ENCODE peak calls at places on chromosome 4, in five cellular contexts. B is GM23338, L is OCI-LY7, X is IMR-90, M is fibroblast of lung. Z is an unnamed sample.

GRCh38 chr4:112190684-112191083 is 40.9 kb upstream of the AP1AR start:
- DNase-seq in B (no peak), L (no peak), X (no peak), M (no peak), Z (no peak)

GRCh38 chr4:183905593-183906485 is 732 bp downstream of the STOX2 start:
- DNase-seq in B (peak), L (no peak), X (peak), M (peak), Z (no peak)

GRCh38 chr4:169270156-169270809 is 473 bp downstream of the SH3RF1 start:
- DNase-seq in B (peak), L (no peak), X (no peak), M (peak), Z (peak)

GRCh38 chr4:120963449-120963848 is 40.9 kb upstream of the PRDM5 start:
- DNase-seq in B (no peak), L (no peak), X (no peak), M (no peak), Z (no peak)

GRCh38 chr4:185878633-185879032 is 66.6 kb upstream of the SORBS2 start:
- DNase-seq in B (no peak), L (no peak), X (no peak), M (no peak), Z (no peak)

GRCh38 chr4:76683154-76683553 is 214.8 kb downstream of the SOWAHB start:
- DNase-seq in B (no peak), L (no peak), X (no peak), M (no peak), Z (no peak)

GRCh38 chr4:98599617-98600016 is 58.8 kb downstream of the TSPAN5 start:
- DNase-seq in B (no peak), L (no peak), X (no peak), M (no peak), Z (no peak)

GRCh38 chr4:54937501-54937900 is 187.9 kb downstream of the KDR start:
- DNase-seq in B (no peak), L (no peak), X (no peak), M (no peak), Z (no peak)

GRCh38 chr4:170391066-170391754 is 301.5 kb upstream of the AADAT start:
- DNase-seq in B (no peak), L (no peak), X (peak), M (peak), Z (no peak)

GRCh38 chr4:27189683-27190082 is 329.0 kb downstream of the STIM2 start:
- DNase-seq in B (no peak), L (no peak), X (no peak), M (no peak), Z (no peak)

GRCh38 chr4:139232751-139233150 is 47.3 kb downstream of the MGARP start:
- DNase-seq in B (no peak), L (peak), X (no peak), M (no peak), Z (no peak)

GRCh38 chr4:106565727-106566126 is 197.1 kb upstream of the GIMD1 start:
- DNase-seq in B (no peak), L (no peak), X (no peak), M (peak), Z (no peak)

GRCh38 chr4:75235359-75235951 is 278.7 kb downstream of the RCHY1 start:
- DNase-seq in B (no peak), L (peak), X (no peak), M (no peak), Z (no peak)

GRCh38 chr4:184906480-184907097 is 80.8 kb upstream of the ACSL1 start:
- DNase-seq in B (no peak), L (no peak), X (no peak), M (no peak), Z (no peak)

GRCh38 chr4:5658992-5659391 is 49.4 kb downstream of the EVC2 start:
- DNase-seq in B (no peak), L (no peak), X (no peak), M (no peak), Z (no peak)

GRCh38 chr4:138903185-138903584 is 112.4 kb upstream of the NOCT start:
- DNase-seq in B (no peak), L (no peak), X (no peak), M (no peak), Z (no peak)

GRCh38 chr4:105923507-105924238 is 28.4 kb downstream of the NPNT start:
- DNase-seq in B (no peak), L (no peak), X (no peak), M (peak), Z (no peak)

GRCh38 chr4:20251061-20251795 is 477 bp upstream of the SLIT2 start:
- DNase-seq in B (no peak), L (no peak), X (peak), M (no peak), Z (no peak)

GRCh38 chr4:142845293-142846070 is 619 bp downstream of the INPP4B start:
- DNase-seq in B (peak), L (no peak), X (no peak), M (peak), Z (no peak)

DNA sequence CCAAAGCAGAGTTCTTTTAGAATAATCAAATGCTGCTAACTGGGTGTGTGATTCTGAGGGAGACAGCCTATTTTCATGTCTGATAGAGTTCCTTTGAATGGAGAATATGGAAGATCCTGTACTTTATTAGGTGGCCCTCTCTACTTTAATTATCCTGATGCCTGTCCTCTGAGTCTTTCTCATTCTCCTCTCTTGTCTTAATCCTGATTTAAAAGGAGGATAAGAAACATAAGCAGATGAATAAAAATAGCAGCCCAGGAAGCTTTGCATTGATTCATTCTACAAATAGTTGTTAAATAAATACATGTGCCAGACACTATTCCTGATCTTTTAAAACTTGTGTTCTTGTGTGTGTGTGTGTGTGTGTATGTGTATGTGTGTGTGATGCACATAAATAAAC is 387.3 kb downstream of the SPRY1 start:
- DNase-seq in B (no peak), L (no peak), X (peak), M (peak), Z (no peak)
- H2AFZ ChIP-seq in B (no peak), L (no peak), X (no peak), M (no peak), Z (no peak)

GRCh38 chr4:173057442-173057841 is 111.2 kb upstream of the GALNT7 start:
- DNase-seq in B (no peak), L (no peak), X (peak), M (peak), Z (no peak)
- H2AFZ ChIP-seq in B (peak), L (no peak), X (no peak), M (peak), Z (no peak)

DNA sequence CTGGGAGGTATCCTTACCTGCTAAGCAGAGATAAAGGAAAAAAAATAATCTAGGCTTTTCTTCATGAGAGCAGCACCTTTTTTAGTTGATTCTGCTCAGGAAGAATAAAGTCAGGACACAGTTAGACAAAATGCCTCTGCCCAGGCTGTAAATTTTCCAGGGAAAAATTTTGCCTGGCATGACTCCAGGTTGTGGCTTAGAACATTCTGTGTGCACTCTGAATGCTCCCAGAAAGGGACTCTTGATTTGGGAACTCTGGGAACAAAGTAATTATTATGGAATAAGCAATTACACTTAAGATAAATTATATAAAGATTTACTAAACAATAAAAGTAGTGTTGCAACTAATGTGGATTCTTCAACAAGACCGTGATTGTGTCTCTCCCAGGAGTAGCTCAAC is 826.2 kb upstream of the TENM3 start:
- DNase-seq in B (no peak), L (no peak), X (no peak), M (no peak), Z (no peak)
- H2AFZ ChIP-seq in B (no peak), L (no peak), X (no peak), M (no peak), Z (no peak)

GRCh38 chr4:158300012-158300411 is 89.7 kb downstream of the TMEM144 start:
- DNase-seq in B (no peak), L (no peak), X (no peak), M (no peak), Z (no peak)

GRCh38 chr4:158297866-158298265 is 87.6 kb downstream of the TMEM144 start:
- DNase-seq in B (no peak), L (no peak), X (no peak), M (no peak), Z (no peak)

GRCh38 chr4:158295053-158295452 is 84.8 kb downstream of the TMEM144 start:
- DNase-seq in B (no peak), L (no peak), X (no peak), M (no peak), Z (no peak)

GRCh38 chr4:158302076-158302866 is 92.0 kb downstream of the TMEM144 start:
- DNase-seq in B (no peak), L (no peak), X (peak), M (peak), Z (no peak)

GRCh38 chr4:158299459-158300007 is 89.2 kb downstream of the TMEM144 start:
- DNase-seq in B (no peak), L (no peak), X (no peak), M (no peak), Z (no peak)
- H2AFZ ChIP-seq in B (no peak), L (no peak), X (no peak), M (no peak), Z (no peak)